ENCODE peak calls at places on chromosomes 11 and 22, in four cellular contexts. Y is left cardiac atrium, T is NCI-H1092 treated with DMSO at 0.1 percent for 48 hours, F is mucosa of gallbladder. N is an unnamed sample.

GRCh38 chr11:104995001-104995408 is 26.6 kb upstream of the CASP4 start:
- DNase-seq in Y (no peak), F (no peak), T (peak; percentile 93), N (no peak)

GRCh38 chr22:50105529-50106100 is 15.8 kb downstream of the MOV10L1 start:
- DNase-seq in Y (no peak), T (no peak), F (no peak), N (no peak)

GRCh38 chr11:44018127-44018521 is 29.7 kb upstream of the ACCSL start:
- DNase-seq in F (no peak), T (no peak), Y (no peak), N (peak; percentile 20)

GRCh38 chr22:46366801-46367706 is 31.5 kb downstream of the TRMU start:
- DNase-seq in Y (peak; percentile 17), F (no peak), T (no peak), N (no peak)

GRCh38 chr22:34866501-34867171 is 199.3 kb upstream of the ISX start:
- DNase-seq in Y (no peak), F (no peak), T (no peak), N (no peak)

GRCh38 chr11:121117753-121118152 is 16.7 kb downstream of the TECTA start:
- DNase-seq in F (no peak), Y (no peak), T (no peak), N (no peak)

GRCh38 chr11:59174664-59175033 is 2.7 kb downstream of the DTX4 start:
- DNase-seq in Y (no peak), F (peak; percentile 61), T (no peak), N (no peak)

GRCh38 chr11:122984186-122985011 is 2.8 kb upstream of the BSX start:
- DNase-seq in Y (no peak), T (peak; percentile 85), F (no peak), N (no peak)

GRCh38 chr11:130721736-130722135 is 194.5 kb downstream of the SNX19 start:
- DNase-seq in Y (no peak), T (no peak), F (no peak), N (no peak)

GRCh38 chr11:1202154-1202775 is 20.6 kb upstream of the MUC5B start:
- DNase-seq in Y (peak; percentile 22), T (no peak), F (no peak), N (peak; percentile 2)

GRCh38 chr11:64859542-64860414 is 15.3 kb upstream of the CDC42BPG start:
- DNase-seq in F (no peak), T (no peak), Y (no peak), N (no peak)

GRCh38 chr22:44620129-44620840 is 81.7 kb upstream of the PRR5 start:
- DNase-seq in F (peak; percentile 64), Y (peak; percentile 85), T (no peak), N (peak; percentile 75)

GRCh38 chr22:31148953-31149627 is 8.8 kb upstream of the PLA2G3 start:
- DNase-seq in T (peak; percentile 72), Y (peak; percentile 82), F (peak; percentile 60), N (peak; percentile 80)

GRCh38 chr11:130049260-130049659 is 20.4 kb upstream of the APLP2 start:
- DNase-seq in F (no peak), T (no peak), Y (no peak), N (no peak)

GRCh38 chr11:70517996-70518907 is 119.9 kb downstream of the CTTN start:
- DNase-seq in T (no peak), F (no peak), Y (no peak), N (no peak)

GRCh38 chr11:26473216-26474194 is 98.6 kb downstream of the MUC15 start:
- DNase-seq in F (no peak), Y (no peak), T (no peak), N (no peak)

GRCh38 chr11:76615950-76616349 is 54.6 kb downstream of the LRRC32 start:
- DNase-seq in T (peak; percentile 53), Y (peak; percentile 91), F (no peak), N (peak; percentile 76)